ENCODE peak calls at places on chromosomes 7 and 10, in seven cellular contexts. A, P, Y, J, H, W and V are unnamed samples. For H3K4me1, the result is how much of the 10 kb centered on the place peaks cover.

GRCh38 chr7:119572541-119572940 is 700.4 kb upstream of the KCND2 start:
- DNase-seq in W (no peak), Y (peak), A (no peak), P (no peak), H (no peak), J (no peak), V (no peak)

GRCh38 chr7:66539948-66540375 is 88.7 kb upstream of the KCTD7 start:
- DNase-seq in Y (no peak), H (no peak), W (no peak), P (no peak), A (no peak), J (no peak), V (no peak)

GRCh38 chr7:150665882-150666281 is 19.6 kb upstream of the GIMAP2 start:
- DNase-seq in P (no peak), W (no peak), H (no peak), A (no peak), J (no peak), Y (no peak), V (no peak)

GRCh38 chr10:113663142-113663541 is 699 bp downstream of the NRAP start:
- DNase-seq in W (no peak), P (no peak), J (no peak), Y (no peak), H (no peak), A (no peak), V (no peak)

GRCh38 chr7:64630496-64630895 is 35.4 kb upstream of the ZNF107 start:
- DNase-seq in Y (no peak), H (peak), A (no peak), J (peak), W (no peak), P (no peak), V (no peak)

GRCh38 chr7:158454631-158455030 is 133.0 kb downstream of the PTPRN2 start:
- DNase-seq in Y (no peak), J (no peak), P (no peak), H (no peak), W (no peak), A (no peak), V (no peak)

GRCh38 chr7:73557397-73558257 is at the start of gene BCL7B:
- DNase-seq in H (peak), W (peak), J (peak), Y (peak), P (peak), A (peak), V (peak)

GRCh38 chr10:60139798-60140566 is 233.6 kb upstream of the CCDC6 start:
- DNase-seq in J (no peak), Y (no peak), W (peak), H (no peak), A (no peak), P (peak), V (no peak)

GRCh38 chr7:78220754-78221153 is 422.2 kb downstream of the PHTF2 start:
- DNase-seq in W (no peak), A (no peak), Y (no peak), J (no peak), P (no peak), H (no peak), V (no peak)

GRCh38 chr10:31151301-31151700 is 119.6 kb upstream of the ZNF438 start:
- DNase-seq in P (no peak), H (no peak), J (no peak), W (no peak), Y (no peak), A (no peak), V (no peak)

GRCh38 chr7:96415293-96415940 is 93.5 kb upstream of the SLC25A13 start:
- DNase-seq in W (no peak), Y (no peak), H (no peak), A (no peak), J (no peak), P (no peak), V (no peak)

GRCh38 chr7:116575853-116576252 is 51.0 kb downstream of the CAV1 start:
- DNase-seq in W (no peak), H (no peak), Y (no peak), P (no peak), A (no peak), J (no peak), V (no peak)
- H3K4me1 ChIP-seq in W (under half), H (under half), Y (under half), P (under half), A (under half), J (half or more), V (under half)

GRCh38 chr7:28124413-28124812 is 56.2 kb downstream of the JAZF1 start:
- DNase-seq in H (no peak), W (no peak), A (no peak), Y (no peak), J (no peak), P (no peak), V (no peak)
- H3K4me1 ChIP-seq in H (under half), W (under half), A (under half), Y (under half), J (under half), P (under half), V (under half)

GRCh38 chr10:122154733-122155366 is 116.2 kb upstream of the BTBD16 start:
- DNase-seq in W (peak), A (no peak), P (no peak), Y (peak), J (no peak), H (no peak), V (no peak)
- H3K4me1 ChIP-seq in W (under half), A (under half), P (under half), Y (under half), J (under half), H (under half), V (under half)

GRCh38 chr10:84160663-84161362 is 12.8 kb upstream of the GPR15LG start:
- DNase-seq in P (no peak), Y (no peak), H (no peak), J (no peak), W (no peak), A (no peak), V (no peak)

GRCh38 chr10:84164442-84164841 is 9.2 kb upstream of the GPR15LG start:
- DNase-seq in A (no peak), P (no peak), H (peak), Y (no peak), W (no peak), J (no peak), V (no peak)

GRCh38 chr10:84159076-84159475 is 14.5 kb upstream of the GPR15LG start:
- DNase-seq in H (no peak), P (no peak), W (no peak), Y (no peak), A (no peak), J (no peak), V (no peak)

GRCh38 chr10:84166620-84167288 is 6.8 kb upstream of the GPR15LG start:
- DNase-seq in H (no peak), W (no peak), P (no peak), J (no peak), A (no peak), Y (no peak), V (no peak)

DNA sequence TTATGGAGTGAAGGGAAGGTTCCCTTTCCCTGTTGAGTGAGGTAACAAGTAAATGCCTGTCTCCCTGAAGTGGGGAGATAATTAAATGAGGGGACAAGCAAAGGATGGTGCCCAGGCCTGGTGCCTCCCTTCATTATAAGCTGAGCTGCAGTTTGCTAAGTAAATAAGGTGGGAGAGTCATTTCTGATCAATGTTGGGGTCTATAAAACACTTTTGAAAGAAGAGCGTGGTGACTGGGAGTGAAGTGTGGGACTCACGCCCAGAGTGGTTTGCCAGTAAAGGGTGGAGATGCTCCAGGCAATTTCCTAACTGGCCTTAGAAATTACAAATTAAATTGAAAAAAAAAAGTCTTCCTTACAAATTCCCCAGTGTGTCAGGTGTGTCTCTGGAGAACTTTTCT is 9.6 kb upstream of the GPR15LG start:
- DNase-seq in A (no peak), J (no peak), H (no peak), W (no peak), P (no peak), Y (no peak), V (no peak)
- H3K4me1 ChIP-seq in A (under half), J (under half), H (under half), W (under half), P (under half), Y (under half), V (under half)

DNA sequence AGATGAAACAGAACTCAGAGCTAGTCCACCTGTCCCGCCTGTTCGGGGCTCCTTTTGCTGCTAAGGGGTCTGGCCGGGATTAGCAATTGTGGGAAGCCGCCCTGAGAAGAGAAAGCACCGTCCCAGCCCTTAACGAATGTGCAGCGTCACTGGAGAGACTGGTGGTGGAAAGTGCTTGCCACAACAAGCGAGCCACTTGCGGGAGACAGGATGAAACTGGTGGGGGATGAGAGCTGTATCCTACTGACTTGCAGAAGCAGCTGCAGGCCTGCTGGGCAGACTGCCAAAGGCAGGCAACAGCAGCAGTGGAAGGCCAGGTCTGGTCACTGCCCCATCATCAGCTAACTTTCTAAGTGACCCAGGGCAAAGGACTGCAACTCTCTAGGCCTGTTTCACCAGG is 95.4 kb downstream of the FAM53B start:
- DNase-seq in Y (peak), W (peak), J (peak), P (no peak), H (no peak), A (no peak), V (no peak)
- H3K4me1 ChIP-seq in Y (half or more), W (under half), J (under half), P (under half), H (under half), A (under half), V (under half)

GRCh38 chr7:836429-836828 is 4.2 kb downstream of the SUN1 start:
- DNase-seq in Y (no peak), A (no peak), W (peak), H (no peak), P (no peak), J (peak), V (no peak)
- H3K4me1 ChIP-seq in Y (half or more), A (under half), W (under half), H (under half), P (under half), J (under half), V (under half)

GRCh38 chr10:49841615-49842180 is 79.6 kb upstream of the OGDHL start:
- DNase-seq in P (no peak), H (no peak), W (no peak), Y (no peak), J (peak), A (no peak), V (no peak)
- H3K4me1 ChIP-seq in P (under half), H (under half), W (under half), Y (under half), J (under half), A (under half), V (under half)

DNA sequence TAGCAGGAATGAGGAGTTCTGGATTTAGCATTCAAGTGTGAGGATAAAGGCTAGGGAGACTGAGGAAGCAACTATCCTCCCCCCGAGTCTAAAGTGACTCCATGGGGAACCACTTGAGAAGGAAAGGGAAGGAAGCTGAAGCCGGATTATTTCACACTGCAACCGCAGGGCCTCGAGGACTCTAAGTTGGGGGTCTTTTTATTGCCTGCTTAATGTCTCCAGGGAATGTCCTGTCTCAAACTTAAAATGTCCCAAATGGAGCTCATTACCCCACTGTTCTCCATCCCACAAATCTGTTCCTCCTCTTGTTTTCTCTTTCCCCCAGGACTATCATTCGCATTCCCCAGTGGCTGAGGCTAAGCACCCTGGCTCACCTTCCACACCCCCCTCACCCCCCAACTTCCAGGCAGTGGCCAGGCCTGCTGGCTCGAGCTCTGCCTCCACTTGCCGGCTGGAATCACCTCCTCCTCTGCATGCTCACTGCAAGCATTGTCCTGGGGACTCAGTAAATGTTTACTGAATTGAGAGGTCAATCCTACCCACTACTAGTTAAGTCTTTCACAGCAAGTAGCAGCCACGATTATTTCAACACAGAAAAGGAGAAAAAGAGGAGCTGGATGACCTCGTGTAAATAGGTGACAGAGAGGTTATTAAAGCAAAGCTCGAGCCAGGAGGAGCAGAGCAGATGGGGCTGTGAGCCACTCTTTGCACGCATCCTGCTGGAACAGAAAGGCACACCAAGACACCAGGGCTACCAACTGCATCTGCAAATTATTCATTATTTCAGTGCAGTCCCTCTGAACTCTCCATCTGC is 32.3 kb downstream of the HIPK2 start:
- DNase-seq in J (peak), W (no peak), A (no peak), Y (no peak), H (no peak), P (no peak), V (no peak)
- H3K4me1 ChIP-seq in J (under half), W (under half), A (under half), Y (half or more), H (under half), P (under half), V (under half)

DNA sequence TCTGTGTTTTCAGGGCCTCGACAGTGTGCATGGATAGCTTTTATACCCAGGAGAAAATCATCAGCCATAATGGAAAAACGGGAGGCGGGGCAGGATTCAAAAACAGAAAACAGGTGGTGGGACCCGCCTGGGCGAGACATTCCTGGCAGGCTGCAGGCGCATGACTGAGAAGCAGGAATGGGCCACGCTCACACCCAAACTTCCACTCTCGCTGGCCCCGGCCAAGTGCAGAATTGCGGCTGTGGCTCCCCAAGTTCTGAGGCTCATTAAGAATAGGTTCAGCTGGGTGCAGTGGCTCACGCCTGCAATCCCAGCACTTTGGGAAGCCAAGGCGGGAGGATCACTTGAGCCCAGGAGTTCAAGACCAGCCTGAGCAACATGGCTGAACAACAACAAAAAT is 60.6 kb downstream of the C10orf143 start:
- DNase-seq in A (no peak), W (no peak), P (no peak), J (no peak), H (no peak), Y (no peak), V (no peak)
- H3K4me1 ChIP-seq in A (under half), W (under half), P (under half), J (under half), H (under half), Y (under half), V (under half)

GRCh38 chr10:121659236-121659635 is 61.0 kb upstream of the FGFR2 start:
- DNase-seq in A (no peak), Y (no peak), P (no peak), J (no peak), H (no peak), W (no peak), V (no peak)
- H3K4me1 ChIP-seq in A (under half), Y (under half), P (under half), J (under half), H (under half), W (under half), V (under half)